ENCODE peak calls at places on chromosomes 4 and X, in five cellular contexts. One of them, this sample, is unnamed.

GRCh38 chr4:38935391-38936073 is 67.9 kb downstream of the FAM114A1 start:
- DNase-seq in IMR-90: peak; percentile 29
- DNase-seq in A549: no peak
- DNase-seq in SK-N-SH: no peak
- DNase-seq in GM12878: no peak
- DNase-seq in this sample: no peak

GRCh38 chr4:3307891-3308575 is 15.2 kb downstream of the RGS12 start:
- DNase-seq in IMR-90: no peak
- DNase-seq in A549: no peak
- DNase-seq in SK-N-SH: no peak
- DNase-seq in GM12878: no peak
- DNase-seq in this sample: no peak

GRCh38 chr4:76380561-76380960 is 40.4 kb downstream of the CCDC158 start:
- DNase-seq in IMR-90: no peak
- DNase-seq in A549: no peak
- DNase-seq in SK-N-SH: no peak
- DNase-seq in GM12878: no peak
- DNase-seq in this sample: no peak

GRCh38 chr4:159341486-159341885 is 238.6 kb downstream of the RAPGEF2 start:
- DNase-seq in IMR-90: peak; percentile 72
- DNase-seq in A549: no peak
- DNase-seq in SK-N-SH: no peak
- DNase-seq in GM12878: no peak
- DNase-seq in this sample: no peak

GRCh38 chrX:11193035-11193469 is 81.9 kb downstream of the HCCS start:
- DNase-seq in IMR-90: peak; percentile 53
- DNase-seq in A549: no peak
- DNase-seq in SK-N-SH: no peak
- DNase-seq in GM12878: no peak
- DNase-seq in this sample: no peak

GRCh38 chrX:136147966-136148365 is 633 bp downstream of the FHL1 start:
- DNase-seq in IMR-90: no peak
- DNase-seq in A549: no peak
- DNase-seq in SK-N-SH: no peak
- DNase-seq in GM12878: no peak
- DNase-seq in this sample: no peak

GRCh38 chrX:86148024-86148511 is at the start of gene DACH2:
- DNase-seq in IMR-90: peak; percentile 74
- DNase-seq in A549: peak; percentile 58
- DNase-seq in SK-N-SH: peak; percentile 78
- DNase-seq in GM12878: no peak
- DNase-seq in this sample: peak; percentile 30

GRCh38 chrX:477441-478012 is 90.8 kb upstream of the PPP2R3B start:
- DNase-seq in IMR-90: no peak
- DNase-seq in A549: no peak
- DNase-seq in SK-N-SH: no peak
- DNase-seq in GM12878: no peak
- DNase-seq in this sample: no peak

GRCh38 chrX:12352922-12353321 is 214.6 kb downstream of the FRMPD4 start:
- DNase-seq in IMR-90: no peak
- DNase-seq in A549: no peak
- DNase-seq in SK-N-SH: no peak
- DNase-seq in GM12878: no peak
- DNase-seq in this sample: no peak

GRCh38 chr4:40918330-40918729 is 168.6 kb downstream of the NSUN7 start:
- DNase-seq in IMR-90: peak; percentile 84
- DNase-seq in A549: no peak
- DNase-seq in SK-N-SH: peak; percentile 42
- DNase-seq in GM12878: no peak
- DNase-seq in this sample: no peak

GRCh38 chr4:112060212-112060611 is 85.0 kb upstream of the FAM241A start:
- DNase-seq in IMR-90: peak; percentile 17
- DNase-seq in A549: peak; percentile 6
- DNase-seq in SK-N-SH: peak; percentile 13
- DNase-seq in GM12878: no peak
- DNase-seq in this sample: peak; percentile 22

GRCh38 chr4:139721789-139722188 is 56.2 kb downstream of the MGST2 start:
- DNase-seq in IMR-90: no peak
- DNase-seq in A549: no peak
- DNase-seq in SK-N-SH: no peak
- DNase-seq in GM12878: no peak
- DNase-seq in this sample: no peak

GRCh38 chr4:82543131-82543530 is 18.7 kb downstream of the TMEM150C start:
- DNase-seq in IMR-90: no peak
- DNase-seq in A549: no peak
- DNase-seq in SK-N-SH: no peak
- DNase-seq in GM12878: no peak
- DNase-seq in this sample: no peak

GRCh38 chrX:18938710-18939109 is 45.2 kb downstream of the PHKA2 start:
- DNase-seq in IMR-90: peak; percentile 12
- DNase-seq in A549: no peak
- DNase-seq in SK-N-SH: no peak
- DNase-seq in GM12878: no peak
- DNase-seq in this sample: no peak

GRCh38 chr4:165493359-165493758 is 114.6 kb downstream of the CPE start:
- DNase-seq in IMR-90: peak; percentile 38
- DNase-seq in A549: peak; percentile 23
- DNase-seq in SK-N-SH: peak; percentile 36
- DNase-seq in GM12878: no peak
- DNase-seq in this sample: peak; percentile 82

GRCh38 chr4:138222041-138222440 is 20.1 kb downstream of the SLC7A11 start:
- DNase-seq in IMR-90: peak; percentile 93
- DNase-seq in A549: no peak
- DNase-seq in SK-N-SH: no peak
- DNase-seq in GM12878: no peak
- DNase-seq in this sample: no peak

GRCh38 chr4:173748353-173748752 is 218.3 kb upstream of the HAND2 start:
- DNase-seq in IMR-90: peak; percentile 4
- DNase-seq in A549: no peak
- DNase-seq in SK-N-SH: no peak
- DNase-seq in GM12878: no peak
- DNase-seq in this sample: no peak

GRCh38 chrX:134377537-134377936 is 82.4 kb upstream of the HPRT1 start:
- DNase-seq in IMR-90: peak; percentile 52
- DNase-seq in A549: no peak
- DNase-seq in SK-N-SH: peak; percentile 37
- DNase-seq in GM12878: no peak
- DNase-seq in this sample: peak; percentile 67

GRCh38 chrX:135973025-135973547 is 702 bp downstream of the MMGT1 start:
- DNase-seq in IMR-90: peak; percentile 13
- DNase-seq in A549: peak; percentile 31
- DNase-seq in SK-N-SH: no peak
- DNase-seq in GM12878: no peak
- DNase-seq in this sample: peak; percentile 57

GRCh38 chrX:13741695-13742094 is 7.1 kb downstream of the OFD1 start:
- DNase-seq in IMR-90: no peak
- DNase-seq in A549: no peak
- DNase-seq in SK-N-SH: no peak
- DNase-seq in GM12878: no peak
- DNase-seq in this sample: no peak

GRCh38 chrX:13747836-13748235 is 13.3 kb downstream of the OFD1 start:
- DNase-seq in IMR-90: peak; percentile 76
- DNase-seq in A549: peak; percentile 18
- DNase-seq in SK-N-SH: peak; percentile 27
- DNase-seq in GM12878: no peak
- DNase-seq in this sample: peak; percentile 10

GRCh38 chrX:13748486-13748885 is 13.9 kb downstream of the OFD1 start:
- DNase-seq in IMR-90: peak; percentile 64
- DNase-seq in A549: no peak
- DNase-seq in SK-N-SH: no peak
- DNase-seq in GM12878: no peak
- DNase-seq in this sample: no peak

GRCh38 chrX:13742397-13743176 is 8.0 kb downstream of the OFD1 start:
- DNase-seq in IMR-90: no peak
- DNase-seq in A549: no peak
- DNase-seq in SK-N-SH: no peak
- DNase-seq in GM12878: peak; percentile 91
- DNase-seq in this sample: no peak
- TF ChIP-seq RCOR1 in IMR-90: no peak
- TF ChIP-seq RCOR1 in A549: no peak
- TF ChIP-seq RCOR1 in SK-N-SH: no peak
- TF ChIP-seq RCOR1 in GM12878: no peak
- TF ChIP-seq RCOR1 in this sample: no peak

DNA sequence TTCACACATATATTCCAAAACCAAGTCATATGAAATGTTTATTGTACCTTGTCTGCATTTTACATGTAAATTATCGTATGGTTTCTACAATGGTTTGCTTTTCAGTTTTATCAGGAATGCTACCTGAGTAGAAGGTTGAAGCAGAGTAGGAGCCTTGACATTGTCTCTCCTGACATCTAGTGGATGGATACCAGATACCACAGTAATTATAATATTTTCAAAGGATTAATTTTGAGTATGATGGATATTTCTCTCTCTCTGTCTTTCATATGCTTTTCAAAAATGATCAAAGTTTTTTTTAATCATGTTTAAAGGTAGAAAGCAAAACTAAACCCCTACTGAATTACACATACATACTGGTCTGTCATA is 109.4 kb upstream of the KLHL13 start:
- DNase-seq in IMR-90: no peak
- DNase-seq in A549: peak; percentile 11
- DNase-seq in SK-N-SH: peak; percentile 35
- DNase-seq in GM12878: peak; percentile 28
- DNase-seq in this sample: no peak
- TF ChIP-seq RCOR1 in IMR-90: no peak
- TF ChIP-seq RCOR1 in A549: no peak
- TF ChIP-seq RCOR1 in SK-N-SH: no peak
- TF ChIP-seq RCOR1 in GM12878: no peak
- TF ChIP-seq RCOR1 in this sample: no peak

GRCh38 chr4:88158360-88159136 is at the start of gene ABCG2:
- DNase-seq in IMR-90: peak; percentile 75
- DNase-seq in A549: peak; percentile 29
- DNase-seq in SK-N-SH: peak; percentile 65
- DNase-seq in GM12878: no peak
- DNase-seq in this sample: peak; percentile 72
- TF ChIP-seq RCOR1 in IMR-90: no peak
- TF ChIP-seq RCOR1 in A549: no peak
- TF ChIP-seq RCOR1 in SK-N-SH: no peak
- TF ChIP-seq RCOR1 in GM12878: no peak
- TF ChIP-seq RCOR1 in this sample: no peak

GRCh38 chr4:187176261-187176910 is 452.7 kb upstream of the FAT1 start:
- DNase-seq in IMR-90: peak; percentile 38
- DNase-seq in A549: no peak
- DNase-seq in SK-N-SH: peak; percentile 8
- DNase-seq in GM12878: no peak
- DNase-seq in this sample: no peak
- TF ChIP-seq RCOR1 in IMR-90: no peak
- TF ChIP-seq RCOR1 in A549: no peak
- TF ChIP-seq RCOR1 in SK-N-SH: no peak
- TF ChIP-seq RCOR1 in GM12878: no peak
- TF ChIP-seq RCOR1 in this sample: no peak

DNA sequence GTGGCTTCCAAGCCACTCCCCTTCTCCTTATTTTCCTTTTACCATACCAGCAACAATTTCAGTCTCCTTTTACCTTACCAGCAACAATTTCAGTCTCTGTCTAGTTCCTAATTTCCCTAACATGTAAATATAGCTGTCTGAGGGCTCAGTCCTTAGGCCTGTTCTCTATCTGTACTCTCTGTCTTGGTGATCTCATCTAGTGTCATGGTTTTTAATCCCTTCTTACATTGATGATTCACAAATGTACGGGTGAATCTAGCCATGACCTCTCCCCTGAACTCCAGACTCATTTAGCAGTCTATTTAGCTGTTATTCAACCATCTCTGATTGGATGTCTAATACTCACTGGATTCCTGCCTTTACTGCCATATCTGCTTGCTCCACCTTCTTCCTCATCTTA is 7.2 kb downstream of the IL15 start:
- DNase-seq in IMR-90: peak; percentile 92
- DNase-seq in A549: peak; percentile 27
- DNase-seq in SK-N-SH: no peak
- DNase-seq in GM12878: no peak
- DNase-seq in this sample: no peak
- TF ChIP-seq RCOR1 in IMR-90: no peak
- TF ChIP-seq RCOR1 in A549: no peak
- TF ChIP-seq RCOR1 in SK-N-SH: no peak
- TF ChIP-seq RCOR1 in GM12878: no peak
- TF ChIP-seq RCOR1 in this sample: no peak

GRCh38 chr4:149292422-149293055 is 523.1 kb downstream of the IQCM start:
- DNase-seq in IMR-90: no peak
- DNase-seq in A549: no peak
- DNase-seq in SK-N-SH: no peak
- DNase-seq in GM12878: no peak
- DNase-seq in this sample: no peak
- TF ChIP-seq RCOR1 in IMR-90: no peak
- TF ChIP-seq RCOR1 in A549: no peak
- TF ChIP-seq RCOR1 in SK-N-SH: no peak
- TF ChIP-seq RCOR1 in GM12878: no peak
- TF ChIP-seq RCOR1 in this sample: no peak

GRCh38 chr4:99126376-99126775 is 17.7 kb downstream of the ADH4 start:
- DNase-seq in IMR-90: no peak
- DNase-seq in A549: no peak
- DNase-seq in SK-N-SH: no peak
- DNase-seq in GM12878: no peak
- DNase-seq in this sample: no peak
- TF ChIP-seq RCOR1 in IMR-90: no peak
- TF ChIP-seq RCOR1 in A549: no peak
- TF ChIP-seq RCOR1 in SK-N-SH: no peak
- TF ChIP-seq RCOR1 in GM12878: no peak
- TF ChIP-seq RCOR1 in this sample: no peak

DNA sequence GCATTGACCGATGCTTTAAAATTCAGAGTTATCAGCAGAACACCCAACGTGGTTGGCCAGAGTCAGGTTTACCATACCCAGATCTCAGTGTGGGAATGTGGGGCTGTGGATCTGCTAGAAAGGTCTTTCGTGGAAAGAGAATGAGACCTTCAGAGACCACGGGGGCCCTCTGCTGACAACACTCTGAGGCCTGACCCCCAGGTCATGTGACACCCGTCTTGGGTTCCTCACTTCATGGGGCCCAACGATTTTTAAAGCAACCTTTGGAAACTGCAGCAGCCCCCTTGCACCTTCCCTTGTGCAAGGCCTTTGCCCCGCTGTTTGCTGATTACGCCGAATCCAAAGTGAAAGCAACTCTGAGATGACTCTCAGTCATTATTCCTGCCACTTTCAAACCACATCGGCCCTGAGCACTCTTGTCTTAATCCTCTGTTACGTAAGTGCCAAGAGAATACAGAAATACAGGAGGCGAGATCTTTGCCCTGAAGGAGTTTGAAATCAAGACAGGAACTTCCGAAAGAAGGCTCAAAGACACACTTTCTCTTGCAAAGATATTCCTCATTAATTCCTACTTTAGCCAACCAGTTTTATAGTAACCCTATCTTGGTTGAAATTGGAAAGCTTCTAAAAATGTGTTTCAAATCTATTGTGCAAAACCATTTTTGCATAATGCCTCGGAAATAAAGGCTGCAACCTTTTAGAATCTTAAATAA is 88.3 kb downstream of the EVC2 start:
- DNase-seq in IMR-90: no peak
- DNase-seq in A549: no peak
- DNase-seq in SK-N-SH: no peak
- DNase-seq in GM12878: no peak
- DNase-seq in this sample: no peak
- TF ChIP-seq RCOR1 in IMR-90: no peak
- TF ChIP-seq RCOR1 in A549: no peak
- TF ChIP-seq RCOR1 in SK-N-SH: no peak
- TF ChIP-seq RCOR1 in GM12878: no peak
- TF ChIP-seq RCOR1 in this sample: no peak

DNA sequence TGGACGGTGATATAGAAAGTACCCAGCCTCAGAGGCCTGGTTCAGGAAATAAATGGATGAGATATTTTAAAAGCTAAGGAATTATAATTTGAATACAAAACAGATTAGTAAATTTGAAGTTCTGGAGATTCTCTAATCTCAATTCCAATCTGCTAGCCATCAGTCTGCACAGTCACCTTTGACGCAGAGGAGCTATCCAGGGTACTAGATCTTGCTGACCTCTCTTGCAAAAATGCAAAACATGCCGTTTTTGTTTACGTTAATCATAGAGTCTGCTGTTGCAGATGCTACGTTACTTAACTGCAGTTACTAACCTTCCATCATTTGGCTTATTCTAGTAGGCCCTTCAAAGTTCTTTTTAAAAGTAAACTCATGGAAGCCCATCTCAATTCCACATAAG is 10.4 kb downstream of the CCSER1 start:
- DNase-seq in IMR-90: peak; percentile 7
- DNase-seq in A549: no peak
- DNase-seq in SK-N-SH: no peak
- DNase-seq in GM12878: no peak
- DNase-seq in this sample: no peak
- TF ChIP-seq RCOR1 in IMR-90: no peak
- TF ChIP-seq RCOR1 in A549: no peak
- TF ChIP-seq RCOR1 in SK-N-SH: no peak
- TF ChIP-seq RCOR1 in GM12878: no peak
- TF ChIP-seq RCOR1 in this sample: no peak